ENCODE peak calls at places on chromosome 2, in five cellular contexts. U, E, Y, W and B are unnamed samples. For H3K27me3, the result is how much of the 10 kb centered on the place peaks cover.

GRCh38 chr2:167293172-167293781 is 405.0 kb downstream of the XIRP2 start:
- DNase-seq in Y (peak), U (no peak), W (no peak), E (no peak), B (no peak)

GRCh38 chr2:200905618-200906296 is 16.6 kb downstream of the NIF3L1 start:
- DNase-seq in U (peak), Y (peak), W (peak), E (peak), B (peak)

GRCh38 chr2:134668821-134669220 is 50.0 kb downstream of the TMEM163 start:
- DNase-seq in E (no peak), U (peak), Y (no peak), W (no peak), B (no peak)

GRCh38 chr2:10161961-10162441 is 39.5 kb downstream of the RRM2 start:
- DNase-seq in U (peak), Y (peak), E (no peak), W (no peak), B (no peak)

GRCh38 chr2:18545384-18545783 is 15.1 kb downstream of the RDH14 start:
- DNase-seq in W (no peak), U (no peak), Y (peak), E (no peak), B (no peak)

GRCh38 chr2:9158786-9159779 is 47.5 kb upstream of the ASAP2 start:
- DNase-seq in W (no peak), U (no peak), Y (no peak), E (no peak), B (no peak)

GRCh38 chr2:64562148-64562784 is 38.1 kb downstream of the AFTPH start:
- DNase-seq in E (no peak), Y (no peak), U (no peak), W (no peak), B (no peak)

GRCh38 chr2:150075831-150076230 is 411.6 kb downstream of the RND3 start:
- DNase-seq in W (peak), E (no peak), Y (peak), U (peak), B (no peak)

GRCh38 chr2:64792995-64793639 is 139.4 kb upstream of the SERTAD2 start:
- DNase-seq in E (no peak), Y (peak), W (no peak), U (no peak), B (no peak)

GRCh38 chr2:109440507-109441156 is 173.1 kb downstream of the SEPTIN10 start:
- DNase-seq in Y (no peak), E (peak), U (no peak), W (no peak), B (no peak)

GRCh38 chr2:105081006-105081701 is 43.3 kb downstream of the MRPS9 start:
- DNase-seq in U (no peak), E (peak), W (no peak), Y (peak), B (no peak)

GRCh38 chr2:16330012-16330411 is 335.6 kb downstream of the CYRIA start:
- DNase-seq in Y (no peak), U (no peak), W (no peak), E (no peak), B (no peak)

GRCh38 chr2:157194844-157195243 is 62.7 kb upstream of the GALNT5 start:
- DNase-seq in W (no peak), Y (no peak), E (no peak), U (no peak), B (no peak)

GRCh38 chr2:20496069-20496468 is 49.2 kb downstream of the RHOB start:
- DNase-seq in U (peak), E (peak), Y (peak), W (no peak), B (no peak)

GRCh38 chr2:85926526-85926925 is 37.7 kb upstream of the ST3GAL5 start:
- DNase-seq in E (no peak), U (no peak), W (no peak), Y (no peak), B (no peak)

GRCh38 chr2:215435261-215435808 is 533 bp downstream of the FN1 start:
- DNase-seq in Y (no peak), W (no peak), U (no peak), E (no peak), B (peak)

GRCh38 chr2:112174383-112174782 is 36.2 kb downstream of the FBLN7 start:
- DNase-seq in W (no peak), U (peak), Y (no peak), E (no peak), B (no peak)

GRCh38 chr2:206082298-206082843 is 3.6 kb downstream of the INO80D start:
- DNase-seq in W (no peak), Y (no peak), E (no peak), U (no peak), B (no peak)

GRCh38 chr2:186968277-186968676 is 119.3 kb upstream of the ZSWIM2 start:
- DNase-seq in E (no peak), W (no peak), Y (no peak), U (no peak), B (no peak)

GRCh38 chr2:241817126-241817820 is 8.3 kb downstream of the NEU4 start:
- DNase-seq in Y (no peak), W (no peak), U (no peak), E (no peak), B (no peak)

GRCh38 chr2:195533771-195534642 is 123.0 kb upstream of the SLC39A10 start:
- DNase-seq in U (peak), E (peak), Y (peak), W (peak), B (no peak)

GRCh38 chr2:36618381-36618780 is 20.4 kb upstream of the FEZ2 start:
- DNase-seq in E (peak), Y (peak), W (peak), U (peak), B (peak)
- H3K27me3 ChIP-seq in E (under half), Y (under half), W (under half), U (under half), B (under half)

GRCh38 chr2:120935339-120936313 is 200.0 kb downstream of the GLI2 start:
- DNase-seq in E (no peak), Y (peak), W (no peak), U (peak), B (no peak)

GRCh38 chr2:120934891-120935338 is 199.2 kb downstream of the GLI2 start:
- DNase-seq in Y (peak), U (peak), E (peak), W (peak), B (no peak)

GRCh38 chr2:120938132-120938771 is 202.6 kb downstream of the GLI2 start:
- DNase-seq in Y (no peak), E (no peak), U (no peak), W (no peak), B (no peak)

GRCh38 chr2:120937736-120938131 is 202.1 kb downstream of the GLI2 start:
- DNase-seq in E (no peak), W (peak), Y (peak), U (no peak), B (no peak)

GRCh38 chr2:120936476-120937334 is 201.0 kb downstream of the GLI2 start:
- DNase-seq in E (no peak), U (no peak), Y (peak), W (no peak), B (no peak)
- H3K27me3 ChIP-seq in E (under half), U (under half), Y (under half), W (under half), B (under half)

GRCh38 chr2:98212291-98212690 is 125.3 kb downstream of the VWA3B start:
- DNase-seq in Y (no peak), W (no peak), E (no peak), U (no peak), B (peak)

GRCh38 chr2:98212733-98213132 is 125.8 kb downstream of the VWA3B start:
- DNase-seq in Y (no peak), W (no peak), E (no peak), U (no peak), B (peak)

GRCh38 chr2:98219152-98219551 is 127.1 kb upstream of the CNGA3 start:
- DNase-seq in W (no peak), U (no peak), Y (no peak), E (no peak), B (no peak)

DNA sequence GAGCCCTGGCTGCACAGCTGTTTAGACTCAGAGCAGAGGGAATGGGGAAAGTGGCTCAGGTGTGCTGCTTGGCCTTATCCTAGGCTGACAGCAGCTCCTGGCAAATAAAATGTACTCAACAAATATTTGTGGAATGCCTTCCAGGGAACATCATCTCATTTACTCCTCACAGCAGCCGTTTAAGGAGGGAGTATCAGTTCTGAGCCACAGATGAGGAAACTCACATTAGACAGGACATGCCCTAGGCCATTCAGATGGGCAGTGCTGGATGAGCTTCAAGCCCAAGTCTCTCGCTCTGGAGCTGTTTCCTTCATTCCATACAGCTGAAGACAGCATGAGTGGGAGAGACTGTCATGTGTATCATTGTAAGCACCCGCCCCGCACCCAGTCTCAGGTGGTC is 129.6 kb downstream of the VWA3B start:
- DNase-seq in Y (no peak), U (no peak), W (no peak), E (no peak), B (no peak)
- H3K27me3 ChIP-seq in Y (under half), U (under half), W (under half), E (under half), B (under half)

GRCh38 chr2:225041871-225042799 is at the start of gene DOCK10:
- DNase-seq in W (no peak), E (peak), Y (peak), U (no peak), B (no peak)

GRCh38 chr2:225042800-225043167 is 516 bp upstream of the DOCK10 start:
- DNase-seq in U (no peak), Y (no peak), W (no peak), E (no peak), B (no peak)

GRCh38 chr2:225041210-225041870 is 928 bp downstream of the DOCK10 start:
- DNase-seq in W (no peak), E (peak), U (peak), Y (peak), B (no peak)

GRCh38 chr2:225038076-225038571 is 4.1 kb downstream of the DOCK10 start:
- DNase-seq in U (no peak), W (no peak), Y (no peak), E (no peak), B (no peak)

DNA sequence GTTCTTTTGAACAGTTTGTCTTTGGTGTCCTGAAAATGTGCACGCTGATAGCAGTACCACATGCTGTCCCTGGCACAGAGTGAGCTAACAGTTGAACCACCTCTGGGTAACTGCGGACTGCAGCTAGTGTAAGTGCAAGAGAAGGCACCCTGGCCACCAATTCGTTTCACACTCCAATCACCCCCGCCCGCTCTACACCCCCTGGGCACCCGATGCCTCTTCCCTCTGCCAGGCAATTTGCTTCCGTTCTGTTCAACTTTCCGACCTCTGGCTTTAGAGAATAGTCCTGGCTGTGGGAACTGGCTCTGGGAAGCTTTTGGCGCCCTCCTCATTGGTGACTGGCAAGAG is 1.4 kb downstream of the DOCK10 start:
- DNase-seq in Y (no peak), U (no peak), E (no peak), W (no peak), B (no peak)
- H3K27me3 ChIP-seq in Y (under half), U (under half), E (under half), W (under half), B (under half)

GRCh38 chr2:190458352-190459107 is 50.4 kb downstream of the MFSD6 start:
- DNase-seq in Y (no peak), E (no peak), W (no peak), U (no peak), B (no peak)

GRCh38 chr2:190462611-190463010 is 54.5 kb downstream of the MFSD6 start:
- DNase-seq in Y (no peak), W (no peak), E (no peak), U (no peak), B (no peak)

GRCh38 chr2:190457256-190457655 is 49.1 kb downstream of the MFSD6 start:
- DNase-seq in Y (no peak), W (no peak), E (no peak), U (no peak), B (no peak)

GRCh38 chr2:190460533-190460932 is 52.4 kb downstream of the MFSD6 start:
- DNase-seq in Y (no peak), U (no peak), E (no peak), W (no peak), B (no peak)

DNA sequence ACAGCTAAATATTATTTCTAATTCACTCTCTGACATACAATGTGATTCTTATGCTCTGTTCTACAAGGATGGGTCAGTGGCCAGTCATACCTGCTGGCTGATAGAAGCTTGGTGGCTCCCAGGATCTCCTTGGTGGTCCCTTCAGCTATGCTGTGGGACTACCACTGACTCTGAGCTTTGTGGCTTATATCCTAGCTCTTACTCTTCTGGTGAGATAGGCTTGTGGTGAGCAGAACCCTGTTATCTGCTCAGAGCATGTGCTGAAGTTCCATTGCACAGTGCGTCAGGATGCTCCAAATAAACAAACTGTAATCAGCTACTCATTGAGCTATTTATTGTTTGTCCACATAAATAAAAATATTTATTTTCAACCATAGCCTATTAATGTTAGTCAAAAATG is 51.7 kb downstream of the MFSD6 start:
- DNase-seq in Y (no peak), U (no peak), E (no peak), W (no peak), B (no peak)
- H3K27me3 ChIP-seq in Y (under half), U (under half), E (under half), W (under half), B (under half)

DNA sequence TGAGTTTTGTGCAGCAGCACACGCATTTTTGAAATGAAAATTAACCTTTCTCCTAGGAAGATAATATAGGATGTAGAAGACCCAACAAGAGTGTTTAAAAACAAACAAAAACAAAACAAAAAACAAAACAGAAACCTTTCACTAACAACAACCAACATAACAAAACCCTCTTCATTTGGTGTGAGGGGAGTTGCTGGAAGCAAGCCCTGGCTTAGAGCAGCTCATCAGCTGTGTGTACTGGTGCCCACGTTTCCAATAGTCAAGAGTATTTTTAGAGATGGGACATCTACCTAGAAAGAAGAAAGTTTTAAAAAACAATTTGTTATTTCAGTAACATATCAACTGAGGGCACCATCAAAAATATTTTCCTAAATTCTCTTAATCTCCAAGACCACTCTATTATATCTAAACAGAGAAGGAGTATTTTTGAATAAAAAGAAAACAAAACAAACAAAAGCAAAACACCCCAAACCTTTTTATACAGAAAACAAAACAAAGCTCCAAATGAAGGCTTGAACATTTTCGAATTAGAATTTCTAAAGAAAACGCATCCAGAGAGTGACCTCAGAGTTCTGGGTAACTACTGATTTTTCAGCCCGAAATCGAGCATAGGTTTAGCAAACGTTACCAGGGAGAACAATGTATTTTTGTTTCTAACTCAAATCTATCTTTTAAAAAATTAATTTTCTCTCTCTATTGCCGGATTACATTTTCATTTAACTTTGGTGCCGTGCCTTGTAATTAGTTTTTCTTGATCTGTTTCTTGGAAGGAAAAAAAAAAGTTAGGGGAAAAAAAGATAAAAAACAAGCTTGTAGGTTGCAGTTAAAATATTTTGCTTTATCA is 134.6 kb downstream of the INSIG2 start:
- DNase-seq in E (no peak), Y (no peak), W (no peak), U (no peak), B (no peak)
- H3K27me3 ChIP-seq in E (half or more), Y (under half), W (under half), U (under half), B (under half)

DNA sequence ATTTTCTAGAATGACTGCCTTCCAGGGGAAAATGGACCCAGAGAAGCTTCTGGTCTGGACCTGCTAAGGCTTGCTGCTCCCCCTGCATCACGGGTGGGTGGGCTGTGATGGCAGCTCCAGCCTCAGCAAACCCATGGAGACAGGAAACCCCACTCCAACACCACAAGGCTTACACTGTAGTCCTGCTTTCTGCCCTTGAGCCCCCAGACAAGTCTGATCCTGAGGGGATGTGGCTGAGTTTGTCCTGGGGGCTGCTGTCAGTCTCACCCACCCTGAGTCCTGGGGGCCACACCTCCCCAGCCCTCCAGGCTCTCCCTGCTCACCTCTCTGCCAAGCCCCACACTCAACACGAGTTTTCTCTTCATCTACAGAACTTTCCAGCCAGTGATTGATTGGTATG is 279.4 kb downstream of the EIPR1 start:
- DNase-seq in W (no peak), U (no peak), E (no peak), Y (no peak), B (no peak)
- H3K27me3 ChIP-seq in W (under half), U (under half), E (under half), Y (under half), B (under half)

DNA sequence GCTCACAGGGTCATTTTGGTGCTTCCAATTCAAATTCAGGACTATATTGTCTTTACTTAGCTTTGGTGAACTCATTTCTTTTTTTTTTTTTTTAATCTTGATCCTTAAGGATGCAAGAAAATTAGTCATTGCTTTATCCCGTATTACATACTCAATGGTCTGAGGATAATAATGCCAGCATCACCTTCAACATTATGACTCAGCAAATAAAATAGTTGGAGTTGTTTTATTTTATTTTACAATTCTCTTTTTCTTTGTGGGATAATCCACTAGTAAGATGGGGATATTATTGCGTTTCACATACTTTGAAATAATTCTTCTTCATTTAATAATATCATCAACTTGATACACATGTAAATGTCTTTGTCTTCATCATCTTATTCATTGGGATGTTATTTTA is 954.9 kb upstream of the GYPC start:
- DNase-seq in E (no peak), W (no peak), U (no peak), Y (no peak), B (no peak)
- H3K27me3 ChIP-seq in E (under half), W (under half), U (under half), Y (under half), B (under half)

GRCh38 chr2:74500578-74500946 is 1.2 kb upstream of the LBX2 start:
- DNase-seq in Y (no peak), E (no peak), W (no peak), U (no peak), B (no peak)

GRCh38 chr2:74502720-74503505 is 3.5 kb upstream of the LBX2 start:
- DNase-seq in U (peak), W (peak), Y (peak), E (peak), B (no peak)

GRCh38 chr2:74499940-74500577 is 656 bp upstream of the LBX2 start:
- DNase-seq in W (no peak), U (no peak), E (no peak), Y (no peak), B (no peak)

GRCh38 chr2:74502147-74502719 is 2.8 kb upstream of the LBX2 start:
- DNase-seq in W (no peak), Y (no peak), U (no peak), E (no peak), B (no peak)

GRCh38 chr2:74501335-74502071 is 2.1 kb upstream of the LBX2 start:
- DNase-seq in U (no peak), E (no peak), Y (no peak), W (no peak), B (no peak)
- H3K27me3 ChIP-seq in U (under half), E (under half), Y (under half), W (under half), B (under half)

DNA sequence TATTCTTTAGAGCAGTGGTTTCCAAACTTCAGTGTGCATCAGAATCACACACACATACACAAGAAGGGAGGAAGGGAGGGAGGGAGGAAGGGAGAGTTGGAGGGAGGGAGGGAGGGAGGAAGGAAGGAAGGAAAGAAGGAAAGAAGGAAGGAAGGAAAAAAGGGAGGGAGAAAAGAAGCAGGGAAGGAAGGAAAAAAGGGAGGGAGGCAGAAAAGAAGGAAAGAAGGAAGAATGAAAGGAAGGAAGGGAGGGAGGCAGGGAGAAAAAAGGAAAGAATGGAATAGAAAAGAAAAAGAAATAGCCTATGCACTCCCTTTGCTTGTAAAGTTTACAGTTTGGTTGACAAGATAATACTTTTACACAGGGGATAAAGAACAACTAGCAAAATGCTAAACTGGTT is 96.3 kb upstream of the BCL11A start:
- DNase-seq in E (no peak), Y (no peak), U (no peak), W (no peak), B (no peak)
- H3K27me3 ChIP-seq in E (under half), Y (under half), U (under half), W (under half), B (under half)